ENCODE peak calls at places on chromosomes 3 and 15, in five cellular contexts. R, K, U, H and B are unnamed samples.

GRCh38 chr15:35912196-35912595 is 366.2 kb upstream of the DPH6 start:
- DNase-seq in K (peak), U (no peak), H (no peak), R (no peak), B (no peak)

GRCh38 chr3:38730281-38730680 is 80.8 kb upstream of the SCN5A start:
- DNase-seq in R (no peak), U (peak), K (peak), H (no peak), B (no peak)

GRCh38 chr15:98568382-98569017 is 79.8 kb upstream of the IGF1R start:
- DNase-seq in R (no peak), K (no peak), U (no peak), H (no peak), B (no peak)

GRCh38 chr3:15629860-15630597 is 28.5 kb downstream of the BTD start:
- DNase-seq in U (peak), H (no peak), R (peak), K (peak), B (peak)

GRCh38 chr3:136838641-136839555 is 20.0 kb downstream of the SLC35G2 start:
- DNase-seq in H (peak), R (no peak), U (no peak), K (peak), B (no peak)

GRCh38 chr15:96353378-96353930 is 23.0 kb downstream of the NR2F2 start:
- DNase-seq in H (no peak), R (no peak), U (no peak), K (no peak), B (no peak)

GRCh38 chr3:141825216-141826011 is 51.0 kb upstream of the ATP1B3 start:
- DNase-seq in R (peak), K (no peak), U (peak), H (no peak), B (no peak)

GRCh38 chr3:188546835-188547670 is 393.1 kb downstream of the LPP start:
- DNase-seq in U (peak), K (peak), H (no peak), R (no peak), B (no peak)

GRCh38 chr3:24149032-24149431 is 203.9 kb downstream of the NR1D2 start:
- DNase-seq in H (no peak), U (no peak), R (no peak), K (no peak), B (no peak)

GRCh38 chr3:158148218-158148617 is 38.3 kb downstream of the RSRC1 start:
- DNase-seq in U (no peak), R (no peak), K (peak), H (no peak), B (no peak)

GRCh38 chr3:101829066-101829830 is 20.1 kb upstream of the NFKBIZ start:
- DNase-seq in R (no peak), U (no peak), K (peak), H (no peak), B (no peak)

GRCh38 chr3:187183210-187183862 is 13.9 kb upstream of the RTP1 start:
- DNase-seq in K (peak), R (peak), U (peak), H (no peak), B (no peak)

GRCh38 chr15:74461847-74462511 is 1.0 kb upstream of the UBL7 start:
- DNase-seq in H (no peak), U (peak), R (no peak), K (no peak), B (no peak)

GRCh38 chr3:45131201-45131600 is 15.0 kb downstream of the CDCP1 start:
- DNase-seq in K (peak), U (no peak), H (no peak), R (no peak), B (no peak)

GRCh38 chr3:151837057-151837456 is 23.1 kb downstream of the AADAC start:
- DNase-seq in R (peak), U (peak), K (peak), H (peak), B (no peak)

GRCh38 chr3:44832032-44832431 is 29.7 kb upstream of the TMEM42 start:
- DNase-seq in H (no peak), R (no peak), K (no peak), U (no peak), B (no peak)

GRCh38 chr15:75034615-75035014 is 11.2 kb downstream of the PPCDC start:
- DNase-seq in K (no peak), U (no peak), H (no peak), R (no peak), B (no peak)

GRCh38 chr3:197591816-197592215 is 36.0 kb upstream of the BDH1 start:
- DNase-seq in U (no peak), H (no peak), K (no peak), R (no peak), B (no peak)

GRCh38 chr3:46844397-46844796 is 18.8 kb downstream of the MYL3 start:
- DNase-seq in R (no peak), K (no peak), H (no peak), U (no peak), B (no peak)

GRCh38 chr3:187016639-187017345 is 86.5 kb downstream of the ST6GAL1 start:
- DNase-seq in U (peak), K (peak), H (peak), R (no peak), B (no peak)

GRCh38 chr3:149732234-149732633 is 20.1 kb downstream of the COMMD2 start:
- DNase-seq in R (no peak), K (no peak), H (no peak), U (no peak), B (no peak)

GRCh38 chr3:147838650-147839049 is 429.5 kb downstream of the ZIC1 start:
- DNase-seq in K (no peak), H (no peak), R (no peak), U (no peak), B (no peak)

GRCh38 chr15:88959445-88959844 is 46.3 kb upstream of the MFGE8 start:
- DNase-seq in K (no peak), R (no peak), U (no peak), H (no peak), B (no peak)

GRCh38 chr3:77868725-77869124 is 828.8 kb downstream of the ROBO2 start:
- DNase-seq in H (no peak), U (peak), K (no peak), R (no peak), B (no peak)

GRCh38 chr3:50303038-50303815 is at the start of gene HYAL1:
- DNase-seq in U (no peak), H (no peak), K (no peak), R (no peak), B (no peak)

GRCh38 chr3:22089284-22089683 is 338.3 kb upstream of the ZNF385D start:
- DNase-seq in H (no peak), R (no peak), U (peak), K (peak), B (no peak)

GRCh38 chr3:123790254-123791072 is 93.7 kb downstream of the MYLK start:
- DNase-seq in H (no peak), R (no peak), K (peak), U (no peak), B (no peak)

GRCh38 chr3:162602619-162603018 is 1106.0 kb downstream of the OTOL1 start:
- DNase-seq in R (no peak), K (no peak), U (no peak), H (no peak), B (no peak)

GRCh38 chr15:57388199-57388863 is 12.0 kb downstream of the CGNL1 start:
- DNase-seq in H (no peak), U (no peak), R (no peak), K (peak), B (no peak)

GRCh38 chr3:123068227-123069020 is 1.6 kb downstream of the PDIA5 start:
- DNase-seq in R (peak), U (peak), K (no peak), H (no peak), B (no peak)

GRCh38 chr15:36994809-36995208 is 105.5 kb downstream of the MEIS2 start:
- DNase-seq in R (no peak), U (no peak), K (no peak), H (no peak), B (no peak)

GRCh38 chr3:53196575-53197407 is 35.8 kb downstream of the PRKCD start:
- DNase-seq in R (no peak), K (peak), U (no peak), H (no peak), B (peak)

GRCh38 chr3:67329358-67329757 is 325.1 kb downstream of the SUCLG2 start:
- DNase-seq in R (no peak), U (no peak), H (no peak), K (no peak), B (peak)

GRCh38 chr15:42707068-42707467 is 29.9 kb downstream of the CDAN1 start:
- DNase-seq in R (no peak), K (peak), H (no peak), U (peak), B (no peak)

GRCh38 chr3:131705558-131706051 is 202.8 kb upstream of the MRPL3 start:
- DNase-seq in U (no peak), H (no peak), K (peak), R (no peak), B (no peak)

GRCh38 chr3:51141573-51141972 is 243.5 kb upstream of the MANF start:
- DNase-seq in R (no peak), H (no peak), K (no peak), U (no peak), B (no peak)